ENCODE peak calls at places on chromosomes 4 and X, in seven cellular contexts. M is IMR-90, O is tibial nerve, X is spleen, B is A549, A is HCT116, G is endothelial cell of umbilical vein. C is an unnamed sample.

GRCh38 chrX:65601530-65602281 is 65.7 kb upstream of the MSN start:
- DNase-seq in A (no peak), M (peak), B (peak), O (peak), G (peak), X (peak), C (peak)

GRCh38 chr4:87029356-87029755 is 94.5 kb downstream of the AFF1 start:
- DNase-seq in X (no peak), G (no peak), O (peak), A (no peak), M (no peak), B (no peak), C (no peak)

GRCh38 chr4:58042176-58042575 is 932.0 kb upstream of the IGFBP7 start:
- DNase-seq in X (no peak), M (no peak), A (no peak), B (no peak), O (no peak), G (no peak), C (no peak)

GRCh38 chrX:75115707-75116413 is 40.2 kb downstream of the ABCB7 start:
- DNase-seq in B (no peak), G (no peak), X (no peak), O (no peak), M (no peak), A (no peak), C (no peak)

GRCh38 chr4:152257601-152258066 is 278.3 kb downstream of the FBXW7 start:
- DNase-seq in B (no peak), A (no peak), M (peak), X (no peak), G (peak), O (no peak), C (no peak)

GRCh38 chr4:3248178-3248480 is 830 bp upstream of the MSANTD1 start:
- DNase-seq in G (no peak), O (no peak), M (no peak), X (no peak), A (no peak), B (no peak), C (no peak)

GRCh38 chr4:39205000-39205399 is 22.7 kb downstream of the WDR19 start:
- DNase-seq in M (no peak), X (no peak), B (no peak), O (no peak), G (peak), A (no peak), C (no peak)

GRCh38 chr4:170051402-170051801 is 25.2 kb upstream of the MFAP3L start:
- DNase-seq in O (no peak), G (no peak), M (no peak), A (no peak), X (no peak), B (peak), C (no peak)

GRCh38 chrX:2712428-2712827 is 21.3 kb downstream of the CD99 start:
- DNase-seq in G (no peak), A (no peak), M (no peak), B (no peak), O (no peak), X (no peak), C (no peak)

GRCh38 chrX:40581333-40581910 is 652 bp downstream of the ATP6AP2 start:
- DNase-seq in O (no peak), G (peak), X (no peak), M (peak), A (no peak), B (no peak), C (no peak)

GRCh38 chrX:3599787-3600465 is 113.5 kb downstream of the PRKX start:
- DNase-seq in A (no peak), B (no peak), G (no peak), X (no peak), O (no peak), M (no peak), C (no peak)

GRCh38 chr4:24158031-24158430 is 268.2 kb upstream of the PPARGC1A start:
- DNase-seq in G (no peak), O (no peak), B (no peak), M (no peak), X (no peak), A (no peak), C (no peak)

GRCh38 chrX:10566726-10567097 is 53.7 kb downstream of the MID1 start:
- DNase-seq in G (no peak), M (no peak), O (no peak), B (peak), A (no peak), X (no peak), C (no peak)

GRCh38 chrX:56130013-56130412 is 102.1 kb upstream of the KLF8 start:
- DNase-seq in A (no peak), O (no peak), X (no peak), M (no peak), G (no peak), B (no peak), C (no peak)

GRCh38 chrX:9131066-9131465 is 97.1 kb upstream of the FAM9B start:
- DNase-seq in G (no peak), B (no peak), A (no peak), M (peak), X (no peak), O (no peak), C (no peak)

GRCh38 chr4:166165829-166166420 is 292.9 kb downstream of the TLL1 start:
- DNase-seq in X (no peak), A (peak), B (peak), O (peak), G (peak), M (peak), C (no peak)

GRCh38 chr4:173528378-173529321 is 1.4 kb downstream of the HAND2 start:
- DNase-seq in M (no peak), X (no peak), G (no peak), A (no peak), B (no peak), O (no peak), C (no peak)

GRCh38 chr4:173531085-173531965 is 1.3 kb upstream of the HAND2 start:
- DNase-seq in M (no peak), B (no peak), A (no peak), X (peak), O (no peak), G (no peak), C (no peak)

GRCh38 chr4:173527103-173527876 is 2.7 kb downstream of the HAND2 start:
- DNase-seq in B (no peak), X (no peak), G (no peak), A (no peak), M (no peak), O (no peak), C (no peak)

GRCh38 chr4:173530326-173531062 is 465 bp upstream of the HAND2 start:
- DNase-seq in B (no peak), A (no peak), G (no peak), O (no peak), X (no peak), M (no peak), C (no peak)

DNA sequence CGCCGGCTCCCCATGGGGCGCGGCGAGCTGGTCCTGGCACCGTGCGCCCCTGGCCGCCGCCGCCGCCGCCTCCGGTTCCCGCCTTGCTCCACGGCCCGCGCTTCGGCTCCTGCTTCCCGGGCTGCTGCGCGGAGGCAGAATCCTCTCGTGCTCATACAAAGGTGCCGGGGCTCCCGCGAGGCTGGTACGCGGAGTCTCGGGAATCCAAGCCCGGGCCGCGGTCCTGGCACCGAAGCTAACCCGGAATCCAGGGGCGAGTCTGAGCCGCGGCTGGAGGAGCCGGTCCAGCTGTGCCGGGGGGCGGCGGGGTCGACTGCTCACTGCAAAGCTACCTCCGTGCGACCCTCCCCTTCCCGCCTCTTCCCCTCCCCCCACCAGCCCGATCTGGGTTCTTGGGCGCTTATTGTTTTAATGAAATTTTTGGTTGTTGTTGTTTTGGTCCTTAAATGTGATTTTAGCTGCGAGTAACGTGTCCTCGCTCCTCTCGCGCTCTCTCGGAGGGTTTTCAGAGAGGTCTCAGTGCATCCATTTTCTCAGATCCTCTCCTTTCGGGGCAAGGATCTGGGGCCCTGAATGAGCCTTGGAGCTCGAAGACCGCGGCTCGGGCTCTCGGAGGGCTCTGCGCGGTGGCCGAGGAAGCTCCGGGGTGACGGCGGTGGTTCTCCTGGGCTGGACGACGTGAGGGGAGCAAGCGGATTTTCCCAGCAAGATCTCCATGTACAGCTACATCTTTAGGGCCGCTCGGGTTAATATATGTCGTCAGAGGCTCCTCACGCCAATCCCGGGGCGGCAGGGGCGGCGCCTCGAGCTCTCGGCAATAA is at the start of gene HAND2:
- DNase-seq in B (peak), O (no peak), X (no peak), M (peak), G (no peak), A (no peak), C (no peak)
- H3K27ac ChIP-seq in B (peak), O (peak), X (peak), M (no peak), G (no peak), A (no peak), C (no peak)

GRCh38 chr4:149605601-149606378 is 209.9 kb downstream of the IQCM start:
- DNase-seq in O (no peak), B (no peak), A (no peak), G (no peak), M (peak), X (no peak), C (no peak)
- TF ChIP-seq POLR2A in O (no peak), B (no peak), A (no peak), G (no peak), M (no peak), X (no peak), C (no peak)

GRCh38 chrX:152927858-152928760 is 30.2 kb downstream of the ZNF185 start:
- DNase-seq in G (no peak), X (peak), O (no peak), A (no peak), B (no peak), M (no peak), C (no peak)
- TF ChIP-seq CTCF in G (no peak), X (no peak), O (no peak), A (no peak), B (no peak), M (no peak), C (no peak)

DNA sequence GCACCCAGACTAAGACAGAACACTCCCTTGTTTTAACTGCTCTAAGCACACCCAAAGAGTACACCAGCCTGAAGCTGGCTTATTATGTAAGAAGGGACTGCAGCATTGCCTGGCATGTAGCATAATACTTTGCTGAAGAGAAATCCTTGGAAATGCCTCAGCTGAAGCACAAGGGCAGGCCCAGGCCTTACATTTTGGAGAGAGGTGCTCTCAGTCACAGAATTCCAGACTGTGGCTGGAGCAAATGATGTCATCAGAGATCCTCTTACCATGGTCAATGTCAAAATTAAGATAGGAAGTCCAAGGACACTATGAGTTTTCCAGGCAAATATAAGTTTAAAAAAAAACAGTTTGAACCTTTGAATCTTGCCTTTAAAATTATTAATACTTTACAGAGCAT is 14.8 kb downstream of the ARHGEF6 start:
- DNase-seq in B (no peak), M (no peak), A (no peak), O (no peak), X (no peak), G (no peak), C (no peak)
- H3K27ac ChIP-seq in B (no peak), M (no peak), A (no peak), O (no peak), X (no peak), G (no peak), C (no peak)

DNA sequence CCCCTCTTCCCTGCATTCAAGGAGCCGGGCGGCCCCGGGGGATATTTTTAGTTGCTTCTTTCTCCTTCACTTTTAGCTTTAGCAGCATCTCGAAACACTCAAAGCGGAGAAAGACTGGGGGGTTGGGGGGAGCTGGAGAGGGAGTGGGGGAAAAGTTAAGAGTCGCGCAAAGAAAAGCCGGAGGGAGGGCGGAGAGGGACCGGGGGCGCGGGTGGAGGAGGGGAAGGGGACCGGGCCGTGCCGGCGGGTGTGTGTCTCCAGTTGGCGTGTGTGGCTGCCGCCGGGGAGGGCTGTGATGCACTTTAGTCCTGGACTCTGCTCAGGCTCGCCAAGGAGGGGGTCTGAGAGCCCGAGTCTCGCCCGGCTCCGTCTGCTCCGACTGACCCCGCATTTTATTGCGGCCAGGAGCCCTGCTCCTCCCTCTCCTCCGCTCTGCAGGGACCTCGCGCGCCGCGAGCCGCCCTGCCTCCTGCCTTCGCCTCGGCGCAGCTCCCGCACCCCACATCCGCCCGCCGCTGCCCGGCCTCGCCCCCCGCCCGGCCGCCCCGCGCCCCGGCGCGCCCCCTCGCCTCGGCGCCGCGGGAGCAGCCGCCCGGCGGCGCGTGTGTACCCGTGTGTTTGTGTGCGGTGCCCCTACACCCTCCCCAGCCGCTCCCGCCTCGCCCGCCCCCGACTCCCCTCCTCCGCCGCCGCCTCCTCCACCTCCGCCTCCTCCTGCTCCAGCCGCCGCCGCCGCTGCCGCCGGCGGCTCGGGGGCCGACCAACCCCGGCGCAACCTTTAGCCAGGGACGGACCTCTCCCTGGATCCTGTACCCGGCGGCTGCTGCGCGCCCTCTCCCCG is 1.4 kb downstream of the ZNF827 start:
- DNase-seq in X (peak), G (peak), A (no peak), M (peak), O (peak), B (peak), C (peak)
- TF ChIP-seq POLR2A in X (no peak), G (peak), A (no peak), M (peak), O (no peak), B (peak), C (peak)

DNA sequence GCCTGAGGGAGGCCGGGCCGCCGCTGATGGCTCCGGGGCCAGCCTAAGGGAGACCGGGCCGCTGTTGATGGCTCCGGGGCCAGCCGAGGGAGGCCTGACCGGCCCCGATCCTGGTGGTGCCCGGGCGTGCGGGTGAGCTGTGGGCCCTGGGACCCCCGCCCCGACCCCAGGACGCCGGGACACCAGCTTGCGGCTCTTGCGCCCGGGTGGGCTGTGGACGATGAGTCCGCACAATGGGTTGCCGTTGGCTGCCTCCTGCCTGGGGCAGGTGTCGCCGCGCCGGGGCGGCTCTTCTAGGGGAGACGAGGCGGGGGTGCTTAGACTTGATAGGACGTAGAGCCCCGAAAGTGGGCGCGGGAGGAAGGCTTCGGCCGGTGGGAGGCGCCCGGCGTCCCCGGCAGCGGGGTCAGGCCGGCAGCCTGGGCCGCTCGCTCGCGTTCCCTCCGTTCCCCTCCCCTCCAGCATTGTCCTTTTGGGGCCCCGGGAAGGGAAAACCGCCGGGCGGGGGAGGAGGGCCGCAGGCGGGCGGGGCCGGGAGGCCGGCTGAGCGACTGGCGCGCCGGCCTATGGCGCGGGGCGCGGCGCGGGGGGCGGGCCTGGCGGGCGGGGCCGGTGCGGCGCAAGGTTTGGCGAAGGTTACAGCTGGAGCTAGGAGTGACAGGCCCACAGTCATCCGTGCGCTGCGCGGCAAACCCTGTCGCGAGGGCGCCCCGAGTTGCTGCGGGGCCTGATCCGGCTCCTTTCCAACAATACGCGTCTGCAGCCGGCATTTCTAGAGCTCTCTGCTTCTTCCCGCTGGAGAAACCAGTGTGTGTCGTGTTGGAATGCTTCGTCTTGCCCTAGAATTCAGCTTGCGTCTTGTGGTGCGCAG is 819 bp downstream of the KIAA0232 start:
- DNase-seq in X (peak), A (peak), B (peak), O (peak), M (peak), G (peak), C (peak)
- TF ChIP-seq CTCF in X (peak), A (no peak), B (no peak), O (no peak), M (peak), G (no peak), C (no peak)

GRCh38 chr4:37758226-37758625 is 68.3 kb upstream of the PGM2 start:
- DNase-seq in O (peak), X (no peak), A (no peak), G (peak), B (no peak), M (peak), C (no peak)
- H3K27ac ChIP-seq in O (no peak), X (peak), A (no peak), G (no peak), B (no peak), M (no peak), C (no peak)

GRCh38 chr4:1852904-1853623 is 2.9 kb downstream of the LETM1 start:
- DNase-seq in A (no peak), X (no peak), B (no peak), G (no peak), O (no peak), M (no peak), C (no peak)
- TF ChIP-seq POLR2A in A (no peak), X (no peak), B (no peak), G (no peak), O (no peak), M (no peak), C (no peak)

DNA sequence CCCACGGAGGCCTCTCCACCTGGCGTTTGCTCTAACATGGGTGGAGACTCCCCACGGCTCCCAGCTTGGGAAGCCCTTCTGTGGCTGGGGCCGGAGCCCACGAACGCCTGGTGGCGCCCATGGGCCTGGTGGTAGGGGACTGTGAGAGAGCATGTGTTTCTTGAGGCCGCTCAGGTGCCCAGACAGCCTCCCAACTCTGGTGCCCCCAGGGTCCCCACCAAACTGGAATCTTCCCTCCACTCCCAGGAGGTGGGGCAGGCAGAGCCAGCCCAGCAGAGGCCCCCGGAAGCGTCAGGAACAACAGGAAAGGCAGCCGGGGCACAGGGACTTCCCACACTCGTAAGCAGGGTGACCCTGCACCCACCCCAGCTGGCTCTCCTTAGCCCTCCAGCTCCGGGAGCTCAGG is 33.3 kb upstream of the FGFR3 start:
- DNase-seq in M (no peak), B (no peak), A (no peak), O (no peak), G (no peak), X (no peak), C (no peak)
- TF ChIP-seq CTCF in M (no peak), B (no peak), A (no peak), O (no peak), G (no peak), X (no peak), C (no peak)

GRCh38 chr4:17029432-17029831 is 131.0 kb upstream of the LDB2 start:
- DNase-seq in X (no peak), O (no peak), A (no peak), B (no peak), G (no peak), M (no peak), C (no peak)

GRCh38 chr4:17029964-17030363 is 131.5 kb upstream of the LDB2 start:
- DNase-seq in A (no peak), M (no peak), X (no peak), O (no peak), G (no peak), B (no peak), C (no peak)

GRCh38 chr4:17027495-17027894 is 129.1 kb upstream of the LDB2 start:
- DNase-seq in G (peak), O (no peak), A (peak), X (no peak), M (peak), B (peak), C (no peak)

GRCh38 chr4:17033256-17034245 is 135.1 kb upstream of the LDB2 start:
- DNase-seq in A (no peak), O (no peak), B (no peak), G (no peak), X (no peak), M (peak), C (no peak)

GRCh38 chr4:17030543-17030942 is 132.1 kb upstream of the LDB2 start:
- DNase-seq in A (peak), G (peak), B (peak), X (no peak), O (no peak), M (peak), C (no peak)
- H3K27ac ChIP-seq in A (peak), G (peak), B (no peak), X (no peak), O (no peak), M (peak), C (no peak)